ENCODE peak calls at places on chromosomes 7 and 10, in four cellular contexts. C is astrocyte, Q is cardiac muscle cell, M is heart left ventricle. W is an unnamed sample.
A peak's percentile ranks its signal among the peaks of the same experiment; 100 is the strongest.

GRCh38 chr7:142887282-142888015 is 1.9 kb upstream of the TRPV6 start:
- DNase-seq in C (no peak), Q (no peak), M (no peak), W (no peak)

GRCh38 chr7:22138106-22138505 is 192.4 kb upstream of the CDCA7L start:
- DNase-seq in C (no peak), Q (no peak), M (no peak), W (no peak)

GRCh38 chr7:143145-143751 is 49.1 kb upstream of the FAM20C start:
- DNase-seq in C (no peak), Q (no peak), M (peak; percentile 20), W (no peak)

GRCh38 chr7:30142710-30143109 is 7.9 kb downstream of the MTURN start:
- DNase-seq in C (peak; percentile 74), Q (no peak), M (no peak), W (no peak)

GRCh38 chr10:785539-786214 is 96.2 kb upstream of the DIP2C start:
- DNase-seq in C (no peak), Q (no peak), M (peak; percentile 13), W (no peak)

GRCh38 chr7:100087055-100087750 is 1.6 kb upstream of the COPS6 start:
- DNase-seq in C (peak; percentile 97), Q (no peak), M (no peak), W (no peak)

GRCh38 chr10:33155720-33156638 is 178.5 kb downstream of the NRP1 start:
- DNase-seq in C (peak; percentile 70), Q (peak; percentile 43), M (no peak), W (no peak)

GRCh38 chr7:151923097-151923876 is 33.0 kb upstream of the GALNTL5 start:
- DNase-seq in C (no peak), Q (no peak), M (peak; percentile 47), W (no peak)

GRCh38 chr10:114304566-114305421 is 65.7 kb downstream of the VWA2 start:
- DNase-seq in C (no peak), Q (peak; percentile 58), M (peak; percentile 54), W (peak; percentile 30)

GRCh38 chr10:117365612-117366011 is 9.6 kb downstream of the PDZD8 start:
- DNase-seq in C (no peak), Q (no peak), M (no peak), W (no peak)

GRCh38 chr7:12056381-12056780 is 154.7 kb upstream of the TMEM106B start:
- DNase-seq in C (peak; percentile 42), Q (no peak), M (no peak), W (no peak)

GRCh38 chr10:293636-294035 is 158.4 kb downstream of the ZMYND11 start:
- DNase-seq in C (no peak), Q (no peak), M (no peak), W (no peak)

GRCh38 chr7:140506788-140507464 is 27.6 kb upstream of the MKRN1 start:
- DNase-seq in C (peak; percentile 42), Q (peak; percentile 95), M (peak; percentile 83), W (no peak)

GRCh38 chr7:126696236-126696635 is 556.5 kb downstream of the GRM8 start:
- DNase-seq in C (no peak), Q (no peak), M (no peak), W (no peak)

GRCh38 chr7:112470194-112470593 is 10.6 kb upstream of the LSMEM1 start:
- DNase-seq in C (no peak), Q (peak; percentile 54), M (no peak), W (no peak)

GRCh38 chr10:113475381-113475807 is 77.5 kb upstream of the HABP2 start:
- DNase-seq in C (peak; percentile 89), Q (no peak), M (no peak), W (no peak)

GRCh38 chr10:102003541-102003940 is 52.4 kb downstream of the ARMH3 start:
- DNase-seq in C (no peak), Q (no peak), M (no peak), W (no peak)

GRCh38 chr10:70078937-70079336 is 26.3 kb downstream of the MACROH2A2 start:
- DNase-seq in C (no peak), Q (no peak), M (no peak), W (no peak)

GRCh38 chr10:10817609-10818008 is 200.1 kb upstream of the CELF2 start:
- DNase-seq in C (no peak), Q (no peak), M (no peak), W (no peak)

GRCh38 chr10:107901076-107901475 is 736.6 kb upstream of the SORCS1 start:
- DNase-seq in C (no peak), Q (no peak), M (no peak), W (no peak)

GRCh38 chr10:107900131-107900530 is 735.6 kb upstream of the SORCS1 start:
- DNase-seq in C (no peak), Q (no peak), M (no peak), W (no peak)

GRCh38 chr10:107899075-107899474 is 734.6 kb upstream of the SORCS1 start:
- DNase-seq in C (no peak), Q (no peak), M (no peak), W (no peak)

GRCh38 chr10:107899663-107900062 is 735.2 kb upstream of the SORCS1 start:
- DNase-seq in C (no peak), Q (no peak), M (no peak), W (no peak)

DNA sequence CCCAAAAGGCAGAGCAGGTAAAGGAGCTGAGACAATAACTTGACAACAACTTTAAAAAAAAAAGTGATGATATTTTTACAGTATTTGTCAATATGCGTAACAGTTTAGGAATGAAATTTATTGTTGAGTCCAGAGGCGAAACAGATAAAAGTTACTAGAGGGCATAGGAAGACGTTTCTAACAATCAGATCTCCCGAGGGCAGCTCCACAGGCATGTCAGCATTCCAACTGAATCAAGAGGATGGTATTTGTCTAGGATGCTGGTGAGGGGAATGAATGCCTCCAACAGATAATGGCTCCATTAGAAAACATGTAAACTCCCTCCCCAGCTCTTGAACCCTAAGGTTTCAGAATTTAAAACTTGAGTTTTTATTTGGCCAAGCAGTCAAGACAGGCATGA is 733.9 kb upstream of the SORCS1 start:
- DNase-seq in C (no peak), Q (no peak), M (no peak), W (no peak)
- H3K9me3 ChIP-seq in C (no peaks in the 10 kb centered on the region), Q (no peaks in the 10 kb centered on the region), M (no peaks in the 10 kb centered on the region), W (peaks cover 2% of the 10 kb centered on the region)

DNA sequence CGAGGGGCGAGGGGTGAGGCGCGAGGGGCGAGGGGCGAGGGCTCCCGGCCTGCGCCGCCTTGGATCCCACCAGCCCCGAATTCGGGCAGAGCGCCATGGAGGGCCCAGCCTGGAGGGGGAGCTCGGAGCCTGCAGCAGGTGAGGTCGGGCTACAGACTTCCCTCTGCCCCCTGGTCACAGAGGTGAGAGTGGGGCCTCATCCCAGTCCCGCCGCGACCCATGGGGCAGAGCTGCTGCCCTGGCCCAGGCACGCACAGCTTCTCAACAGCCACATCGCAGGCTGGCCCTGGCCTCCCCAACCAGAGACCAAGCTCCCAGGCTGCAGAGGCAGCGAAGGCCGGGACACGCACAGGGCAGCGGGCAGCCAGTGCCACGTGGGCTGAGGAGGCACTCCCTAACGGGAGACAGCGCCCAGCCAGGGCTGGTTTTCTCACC is 191.8 kb downstream of the PTPRN2 start:
- DNase-seq in C (no peak), Q (no peak), M (no peak), W (no peak)
- H3K9me3 ChIP-seq in C (no peaks in the 10 kb centered on the region), Q (no peaks in the 10 kb centered on the region), M (peaks cover 10% of the 10 kb centered on the region), W (no peaks in the 10 kb centered on the region)

GRCh38 chr10:109114578-109114977 is 808.7 kb downstream of the XPNPEP1 start:
- DNase-seq in C (no peak), Q (no peak), M (no peak), W (no peak)

DNA sequence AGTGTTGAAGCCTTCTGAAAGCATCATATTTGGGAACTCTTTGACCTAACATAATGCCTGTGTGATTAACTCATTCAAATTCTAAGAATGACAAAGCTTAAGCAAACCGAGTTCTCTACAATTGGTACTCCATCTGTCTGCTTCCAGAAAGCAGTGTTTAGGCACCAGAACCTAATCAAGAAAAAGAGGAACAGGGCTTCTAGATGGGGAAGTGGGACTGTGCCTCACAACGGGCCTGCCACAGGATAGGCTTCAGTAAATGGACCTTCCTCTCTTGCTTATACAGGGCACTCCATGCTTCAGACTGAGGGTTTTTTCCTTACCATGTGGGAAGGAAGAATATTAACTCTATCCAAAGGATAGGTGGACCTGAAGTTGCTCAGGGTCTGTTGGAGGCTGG is 808.1 kb downstream of the XPNPEP1 start:
- DNase-seq in C (no peak), Q (no peak), M (no peak), W (no peak)
- H3K9me3 ChIP-seq in C (peaks cover 3% of the 10 kb centered on the region), Q (no peaks in the 10 kb centered on the region), M (peaks cover 10% of the 10 kb centered on the region), W (no peaks in the 10 kb centered on the region)

GRCh38 chr7:13830604-13830915 is 158.9 kb downstream of the ETV1 start:
- DNase-seq in C (no peak), Q (no peak), M (no peak), W (no peak)

GRCh38 chr7:13829914-13830603 is 159.4 kb downstream of the ETV1 start:
- DNase-seq in C (peak; percentile 39), Q (no peak), M (peak; percentile 33), W (no peak)

GRCh38 chr7:13829231-13829630 is 160.2 kb downstream of the ETV1 start:
- DNase-seq in C (no peak), Q (no peak), M (no peak), W (no peak)

GRCh38 chr7:13826752-13827151 is 162.7 kb downstream of the ETV1 start:
- DNase-seq in C (peak; percentile 32), Q (no peak), M (no peak), W (no peak)

GRCh38 chr7:13827716-13828115 is 161.8 kb downstream of the ETV1 start:
- DNase-seq in C (peak; percentile 61), Q (no peak), M (no peak), W (no peak)
- H3K9me3 ChIP-seq in C (no peaks in the 10 kb centered on the region), Q (no peaks in the 10 kb centered on the region), M (no peaks in the 10 kb centered on the region), W (no peaks in the 10 kb centered on the region)

GRCh38 chr7:6649241-6649961 is 12.3 kb downstream of the ZNF316 start:
- DNase-seq in C (no peak), Q (no peak), M (no peak), W (no peak)
- H3K9me3 ChIP-seq in C (peaks cover 4% of the 10 kb centered on the region), Q (no peaks in the 10 kb centered on the region), M (peaks cover 7% of the 10 kb centered on the region), W (no peaks in the 10 kb centered on the region)